ENCODE peak calls at places on chromosomes 4 and X, in ten cellular contexts. E is IMR-90, B is foreskin fibroblast, M is fibroblast of pulmonary artery, L is uterus, J is astrocyte of the cerebellum, Q is tibial nerve, C is neural progenitor cell, G is fibroblast of mammary gland, K is HCT116. S is an unnamed sample.

GRCh38 chrX:20361890-20362262 is 95.2 kb upstream of the RPS6KA3 start:
- DNase-seq in L (no peak), K (no peak), M (peak), G (peak), J (no peak), E (peak), C (peak), Q (peak), B (peak), S (no peak)

GRCh38 chr4:174317531-174317930 is 33.8 kb downstream of the CEP44 start:
- DNase-seq in E (peak), G (peak), J (no peak), M (peak), L (no peak), K (no peak), C (no peak), Q (no peak), B (no peak), S (no peak)

GRCh38 chr4:130689182-130689581 is 1593.2 kb downstream of the C4orf33 start:
- DNase-seq in K (no peak), J (no peak), B (no peak), Q (no peak), L (no peak), G (no peak), C (no peak), M (no peak), E (no peak), S (no peak)

GRCh38 chrX:56232221-56233082 is at the start of gene KLF8:
- DNase-seq in M (no peak), K (peak), C (peak), Q (peak), L (peak), B (no peak), J (no peak), E (no peak), G (peak), S (peak)

GRCh38 chr4:845233-845835 is 19.4 kb upstream of the CPLX1 start:
- DNase-seq in L (no peak), M (peak), J (no peak), C (no peak), Q (no peak), G (peak), B (peak), E (peak), K (no peak), S (no peak)

GRCh38 chr4:54902261-54902660 is 223.1 kb downstream of the KDR start:
- DNase-seq in L (no peak), G (no peak), B (no peak), J (peak), Q (no peak), K (no peak), C (no peak), E (peak), M (peak), S (no peak)

GRCh38 chrX:48794993-48795501 is 6.8 kb upstream of the HDAC6 start:
- DNase-seq in G (peak), K (no peak), J (no peak), Q (no peak), B (peak), M (peak), E (peak), L (no peak), C (no peak), S (no peak)

GRCh38 chr4:127586922-127587571 is 45.7 kb upstream of the INTU start:
- DNase-seq in G (peak), C (peak), E (peak), L (no peak), K (peak), B (peak), M (peak), Q (no peak), J (peak), S (no peak)

GRCh38 chr4:6749340-6750171 is 33.0 kb upstream of the KIAA0232 start:
- DNase-seq in L (peak), E (peak), J (no peak), K (peak), C (no peak), Q (peak), B (peak), G (peak), M (peak), S (peak)

GRCh38 chrX:1486749-1487361 is 34.1 kb upstream of the ASMTL start:
- DNase-seq in G (no peak), B (no peak), M (no peak), J (no peak), C (no peak), Q (no peak), E (no peak), K (no peak), L (peak), S (peak)

GRCh38 chr4:85952982-85953650 is 406.7 kb downstream of the MAPK10 start:
- DNase-seq in B (no peak), C (no peak), J (no peak), E (no peak), Q (no peak), L (no peak), M (peak), G (no peak), K (no peak), S (no peak)

GRCh38 chr4:140103676-140104075 is 50.3 kb downstream of the MAML3 start:
- DNase-seq in K (no peak), B (no peak), Q (no peak), E (peak), L (no peak), M (peak), C (no peak), J (peak), G (peak), S (no peak)

GRCh38 chrX:9282325-9282724 is 182.5 kb upstream of the TBL1X start:
- DNase-seq in M (peak), B (no peak), G (no peak), J (no peak), L (no peak), K (no peak), E (no peak), Q (peak), C (no peak), S (no peak)

GRCh38 chr4:111492501-111492900 is 652.8 kb upstream of the FAM241A start:
- DNase-seq in L (no peak), G (no peak), E (no peak), K (no peak), M (no peak), Q (no peak), J (no peak), C (no peak), B (no peak), S (no peak)

GRCh38 chr4:90840828-90841227 is 713.6 kb downstream of the CCSER1 start:
- DNase-seq in E (no peak), L (no peak), C (no peak), J (no peak), B (no peak), G (no peak), Q (no peak), M (peak), K (no peak), S (no peak)

GRCh38 chr4:169615467-169616106 is 3.2 kb upstream of the NEK1 start:
- DNase-seq in L (no peak), E (peak), G (no peak), C (no peak), Q (no peak), M (no peak), K (no peak), B (no peak), J (no peak), S (no peak)

GRCh38 chrX:101229155-101229554 is 9.6 kb downstream of the DRP2 start:
- DNase-seq in L (no peak), M (peak), C (no peak), K (no peak), G (peak), Q (no peak), J (peak), B (peak), E (peak), S (no peak)

GRCh38 chr4:850323-850945 is 24.5 kb upstream of the CPLX1 start:
- DNase-seq in J (no peak), M (no peak), K (no peak), Q (no peak), C (no peak), L (no peak), B (no peak), G (no peak), E (no peak), S (no peak)

GRCh38 chrX:21738145-21738949 is 19.6 kb downstream of the SMPX start:
- DNase-seq in Q (no peak), E (no peak), B (no peak), J (no peak), M (no peak), C (peak), G (no peak), L (no peak), K (no peak), S (no peak)
- H3K4me3 ChIP-seq in Q (no peak), E (no peak), B (no peak), J (no peak), M (no peak), C (no peak), G (no peak), L (no peak), K (no peak), S (no peak)

GRCh38 chrX:12949205-12949926 is 25.5 kb upstream of the TMSB4X start:
- DNase-seq in M (no peak), L (no peak), K (no peak), G (peak), B (no peak), J (no peak), Q (no peak), C (no peak), E (peak), S (no peak)

GRCh38 chrX:12953420-12953819 is 21.5 kb upstream of the TMSB4X start:
- DNase-seq in J (no peak), L (no peak), G (no peak), B (no peak), E (no peak), K (no peak), Q (no peak), C (no peak), M (no peak), S (no peak)

GRCh38 chrX:12951590-12951965 is 23.3 kb upstream of the TMSB4X start:
- DNase-seq in C (no peak), Q (no peak), K (no peak), M (no peak), G (no peak), B (no peak), J (no peak), L (no peak), E (no peak), S (no peak)

GRCh38 chrX:12949927-12950656 is 24.8 kb upstream of the TMSB4X start:
- DNase-seq in Q (peak), E (peak), G (peak), M (peak), K (no peak), L (peak), B (peak), J (no peak), C (no peak), S (peak)

GRCh38 chrX:12950851-12951589 is 23.9 kb upstream of the TMSB4X start:
- DNase-seq in L (no peak), Q (no peak), G (no peak), M (no peak), K (no peak), E (no peak), J (no peak), C (peak), B (no peak), S (no peak)
- TF ChIP-seq CTCF in L (no peak), Q (peak), G (no peak), M (peak), K (peak), E (peak), J (peak), C (peak), B (no peak), S (no peak)

GRCh38 chr4:118034061-118034785 is at the start of gene NDST3:
- DNase-seq in Q (peak), C (peak), L (peak), B (peak), K (peak), E (peak), J (peak), G (peak), M (peak), S (no peak)
- H3K4me3 ChIP-seq in Q (peak), C (peak), L (peak), B (peak), K (peak), E (peak), J (peak), G (peak), M (peak), S (no peak)

GRCh38 chr4:2907706-2908293 is 55.4 kb downstream of the NOP14 start:
- DNase-seq in L (no peak), M (no peak), Q (no peak), K (no peak), E (no peak), J (no peak), C (no peak), B (no peak), G (no peak), S (no peak)

GRCh38 chr4:2908686-2909085 is 54.5 kb downstream of the NOP14 start:
- DNase-seq in L (no peak), E (no peak), K (no peak), B (no peak), G (no peak), M (no peak), J (no peak), C (no peak), Q (no peak), S (no peak)

GRCh38 chr4:2911868-2912267 is 51.3 kb downstream of the NOP14 start:
- DNase-seq in J (no peak), E (no peak), C (no peak), L (no peak), Q (no peak), B (no peak), M (no peak), K (no peak), G (no peak), S (no peak)

GRCh38 chr4:2909583-2909982 is 53.6 kb downstream of the NOP14 start:
- DNase-seq in C (no peak), G (no peak), E (no peak), J (no peak), L (no peak), B (no peak), M (no peak), Q (no peak), K (no peak), S (no peak)

GRCh38 chr4:2910409-2910808 is 52.8 kb downstream of the NOP14 start:
- DNase-seq in E (no peak), L (no peak), M (no peak), J (no peak), G (no peak), Q (no peak), C (peak), K (no peak), B (no peak), S (no peak)
- TF ChIP-seq CTCF in E (peak), L (no peak), M (peak), J (peak), G (no peak), Q (no peak), C (peak), K (no peak), B (peak), S (no peak)

DNA sequence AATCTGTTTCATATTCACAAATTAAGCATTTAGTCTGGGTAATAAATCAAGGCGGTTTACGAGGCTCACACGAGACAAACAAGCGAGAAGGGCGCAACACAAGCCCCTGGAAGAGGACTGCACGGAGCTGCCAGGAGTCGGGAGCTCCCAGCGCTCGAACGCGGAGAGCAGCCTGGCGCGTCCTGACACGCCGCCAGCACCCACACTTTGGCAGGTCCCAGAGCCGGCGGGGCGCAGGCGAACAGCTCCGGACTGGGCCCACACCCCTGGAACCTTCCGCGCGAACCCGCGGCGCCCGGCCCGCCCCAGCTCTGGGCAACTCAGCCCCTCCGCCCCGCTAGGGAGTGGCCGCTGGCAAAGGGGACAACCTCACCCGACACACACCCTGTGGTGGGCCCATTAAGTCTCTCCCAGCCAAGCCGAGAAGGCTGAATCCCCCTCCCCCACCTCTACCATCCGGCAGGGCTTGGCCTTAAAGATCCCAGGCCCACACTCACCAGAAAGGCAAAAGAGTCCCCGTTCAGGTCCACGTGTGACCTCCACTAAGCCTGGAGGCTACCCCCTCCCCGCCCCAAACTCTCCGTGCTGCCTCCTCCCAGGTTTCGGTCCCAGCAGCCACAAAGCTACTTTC is 47.4 kb upstream of the BCOR start:
- DNase-seq in E (no peak), M (no peak), Q (no peak), K (no peak), G (no peak), L (no peak), J (no peak), C (peak), B (no peak), S (no peak)
- H3K4me3 ChIP-seq in E (no peak), M (no peak), Q (peak), K (peak), G (peak), L (peak), J (peak), C (peak), B (peak), S (no peak)

GRCh38 chr4:12041828-12042227 is 613.1 kb upstream of the HS3ST1 start:
- DNase-seq in Q (no peak), C (peak), M (peak), K (no peak), L (no peak), J (no peak), G (no peak), B (no peak), E (no peak), S (no peak)
- TF ChIP-seq CTCF in Q (no peak), C (peak), M (peak), K (peak), L (no peak), J (no peak), G (peak), B (no peak), E (no peak), S (no peak)

DNA sequence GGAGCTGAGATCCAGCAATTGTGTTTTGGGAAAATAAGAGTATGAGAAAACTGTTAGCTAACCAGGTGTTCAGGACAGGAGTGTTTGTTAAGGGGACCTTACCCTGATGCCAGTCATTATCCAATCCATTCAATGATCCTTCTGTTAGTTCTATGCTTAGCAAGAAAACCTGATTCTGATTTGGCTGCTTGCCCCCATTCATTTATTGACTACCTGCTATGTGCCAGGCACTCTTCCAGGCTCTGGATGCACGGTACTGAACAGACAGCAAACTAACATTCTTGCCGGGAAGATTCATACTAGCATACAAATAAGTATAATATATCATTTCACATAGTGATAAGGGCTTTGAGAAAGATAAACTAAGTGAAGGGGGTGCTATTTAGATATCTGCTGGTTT is 1.0 kb upstream of the MECP2 start:
- DNase-seq in G (no peak), J (no peak), Q (no peak), K (no peak), E (no peak), M (no peak), C (no peak), B (no peak), L (no peak), S (no peak)
- H3K4me3 ChIP-seq in G (no peak), J (no peak), Q (no peak), K (no peak), E (no peak), M (no peak), C (no peak), B (no peak), L (no peak), S (no peak)

S was measured in lower leg skin.